ENCODE peak calls at places on chromosome 2, in five cellular contexts. S, H, T, Z and N are unnamed samples.

GRCh38 chr2:128202791-128203190 is 111.8 kb downstream of the UGGT1 start:
- DNase-seq in S (no peak), H (no peak), T (no peak), Z (no peak), N (no peak)

GRCh38 chr2:14952383-14952782 is 319.9 kb downstream of the LRATD1 start:
- DNase-seq in Z (no peak), H (no peak), S (no peak), T (no peak), N (no peak)

GRCh38 chr2:108612153-108612513 is 77.9 kb downstream of the LIMS1 start:
- DNase-seq in S (no peak), T (no peak), Z (no peak), H (no peak), N (no peak)

GRCh38 chr2:57753636-57754035 is 293.0 kb upstream of the VRK2 start:
- DNase-seq in S (no peak), Z (no peak), H (no peak), T (no peak), N (no peak)

GRCh38 chr2:237550057-237550415 is 16.3 kb upstream of the PRLH start:
- DNase-seq in H (no peak), T (no peak), S (no peak), Z (no peak), N (no peak)

GRCh38 chr2:118974103-118974911 is 32.3 kb downstream of the MARCO start:
- DNase-seq in H (no peak), Z (peak), T (peak), S (no peak), N (no peak)

GRCh38 chr2:216006164-216006663 is 7.1 kb downstream of the MREG start:
- DNase-seq in T (peak), H (peak), S (no peak), Z (peak), N (no peak)

GRCh38 chr2:3151153-3151918 is 226.3 kb downstream of the EIPR1 start:
- DNase-seq in T (no peak), H (no peak), Z (no peak), S (no peak), N (no peak)

GRCh38 chr2:54042341-54042740 is 71.5 kb upstream of the PSME4 start:
- DNase-seq in Z (no peak), H (no peak), S (no peak), T (no peak), N (no peak)

GRCh38 chr2:170017848-170018492 is 160.0 kb upstream of the MYO3B start:
- DNase-seq in T (peak), Z (no peak), S (peak), H (no peak), N (no peak)

GRCh38 chr2:231531408-231532188 is 1.4 kb upstream of the NMUR1 start:
- DNase-seq in Z (no peak), H (no peak), T (no peak), S (no peak), N (no peak)

GRCh38 chr2:48540237-48540935 is 10.4 kb downstream of the STON1 start:
- DNase-seq in T (no peak), S (no peak), H (no peak), Z (no peak), N (no peak)

GRCh38 chr2:146890491-146890890 is 954.3 kb upstream of the ACVR2A start:
- DNase-seq in T (no peak), Z (no peak), S (no peak), H (no peak), N (no peak)

GRCh38 chr2:3197308-3197707 is 180.3 kb downstream of the EIPR1 start:
- DNase-seq in T (no peak), S (no peak), H (no peak), Z (no peak), N (no peak)

GRCh38 chr2:217789736-217790181 is 213.0 kb downstream of the TNS1 start:
- DNase-seq in T (no peak), H (no peak), S (no peak), Z (no peak), N (no peak)

GRCh38 chr2:208361077-208361441 is 45.5 kb upstream of the PTH2R start:
- DNase-seq in H (no peak), T (no peak), S (no peak), Z (no peak), N (no peak)

GRCh38 chr2:9424447-9425164 is 1.2 kb downstream of the CPSF3 start:
- DNase-seq in Z (no peak), T (no peak), S (no peak), H (no peak), N (no peak)

GRCh38 chr2:105376789-105377231 is 22.0 kb downstream of the FHL2 start:
- DNase-seq in S (peak), T (no peak), Z (no peak), H (no peak), N (no peak)

GRCh38 chr2:50746526-50746925 is 285.4 kb downstream of the NRXN1 start:
- DNase-seq in S (no peak), Z (peak), T (no peak), H (peak), N (peak)

GRCh38 chr2:119415630-119416029 is 16.0 kb upstream of the TMEM37 start:
- DNase-seq in S (no peak), T (no peak), H (no peak), Z (no peak), N (no peak)

GRCh38 chr2:78147466-78147865 is 625.3 kb upstream of the LRRTM4 start:
- DNase-seq in S (no peak), H (no peak), Z (no peak), T (no peak), N (no peak)

GRCh38 chr2:46066116-46066515 is 231.1 kb upstream of the EPAS1 start:
- DNase-seq in T (no peak), Z (no peak), H (no peak), S (no peak), N (no peak)

GRCh38 chr2:27049422-27050280 is 1.8 kb upstream of the AGBL5 start:
- DNase-seq in S (peak), Z (no peak), T (no peak), H (peak), N (no peak)

GRCh38 chr2:34147780-34148179 is 548.7 kb upstream of the FAM98A start:
- DNase-seq in S (no peak), Z (no peak), H (no peak), T (no peak), N (no peak)

GRCh38 chr2:6832995-6833604 is 32.6 kb downstream of the CMPK2 start:
- DNase-seq in H (no peak), Z (no peak), T (no peak), S (no peak), N (no peak)

GRCh38 chr2:173866858-173867620 is 98.1 kb downstream of the SP3 start:
- DNase-seq in T (peak), Z (no peak), H (no peak), S (no peak), N (no peak)
- H3K27ac ChIP-seq in T (no peak), Z (no peak), H (no peak), S (no peak), N (no peak)

GRCh38 chr2:186588421-186588820 is 1.4 kb upstream of the ITGAV start:
- DNase-seq in H (no peak), Z (no peak), T (no peak), S (no peak), N (no peak)

GRCh38 chr2:186592137-186592875 is 2.5 kb downstream of the ITGAV start:
- DNase-seq in H (no peak), S (no peak), T (no peak), Z (no peak), N (no peak)

GRCh38 chr2:186590538-186591441 is 934 bp downstream of the ITGAV start:
- DNase-seq in T (peak), S (peak), H (peak), Z (no peak), N (peak)

GRCh38 chr2:186588940-186589732 is 720 bp upstream of the ITGAV start:
- DNase-seq in S (no peak), T (no peak), Z (no peak), H (no peak), N (peak)

DNA sequence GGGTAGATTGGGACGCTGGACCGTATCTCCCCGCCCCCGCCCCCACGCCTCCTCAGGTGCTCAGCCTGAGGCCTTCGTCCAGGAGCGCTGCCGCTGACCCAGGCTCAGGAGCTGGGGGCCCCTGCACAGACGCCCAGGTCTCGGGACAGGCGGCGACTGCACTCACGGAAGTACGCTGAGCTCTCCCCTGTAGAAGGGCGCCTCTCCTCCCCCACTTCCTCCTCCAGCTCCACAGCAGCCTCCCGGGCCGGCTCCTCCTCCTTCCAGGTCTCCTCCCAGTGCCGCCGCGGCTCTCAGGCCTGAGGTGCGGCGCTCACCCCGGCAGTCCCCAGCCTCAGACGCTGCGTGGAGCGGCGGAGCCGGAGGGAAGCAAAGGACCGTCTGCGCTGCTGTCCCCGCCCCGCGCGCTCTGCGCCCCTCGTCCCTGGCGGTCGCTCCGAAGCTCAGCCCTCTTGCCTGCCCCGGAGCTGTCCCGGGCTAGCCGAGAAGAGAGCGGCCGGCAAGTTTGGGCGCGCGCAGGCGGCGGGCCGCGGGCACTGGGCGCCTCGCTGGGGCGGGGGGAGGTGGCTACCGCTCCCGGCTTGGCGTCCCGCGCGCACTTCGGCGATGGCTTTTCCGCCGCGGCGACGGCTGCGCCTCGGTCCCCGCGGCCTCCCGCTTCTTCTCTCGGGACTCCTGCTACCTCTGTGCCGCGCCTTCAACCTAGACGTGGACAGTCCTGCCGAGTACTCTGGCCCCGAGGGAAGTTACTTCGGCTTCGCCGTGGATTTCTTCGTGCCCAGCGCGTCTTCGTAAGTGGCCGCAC is at the start of gene ITGAV:
- DNase-seq in S (peak), T (peak), Z (peak), H (peak), N (peak)
- TF ChIP-seq POLR2A in S (peak), T (peak), Z (peak), H (no peak), N (peak)

GRCh38 chr2:151708788-151709187 is 25.5 kb downstream of the NEB start:
- DNase-seq in H (no peak), T (no peak), S (no peak), Z (no peak), N (no peak)

GRCh38 chr2:151713291-151713903 is 20.9 kb downstream of the NEB start:
- DNase-seq in T (no peak), Z (no peak), H (no peak), S (no peak), N (no peak)

GRCh38 chr2:151711025-151711424 is 23.3 kb downstream of the NEB start:
- DNase-seq in T (no peak), S (no peak), Z (no peak), H (no peak), N (no peak)

DNA sequence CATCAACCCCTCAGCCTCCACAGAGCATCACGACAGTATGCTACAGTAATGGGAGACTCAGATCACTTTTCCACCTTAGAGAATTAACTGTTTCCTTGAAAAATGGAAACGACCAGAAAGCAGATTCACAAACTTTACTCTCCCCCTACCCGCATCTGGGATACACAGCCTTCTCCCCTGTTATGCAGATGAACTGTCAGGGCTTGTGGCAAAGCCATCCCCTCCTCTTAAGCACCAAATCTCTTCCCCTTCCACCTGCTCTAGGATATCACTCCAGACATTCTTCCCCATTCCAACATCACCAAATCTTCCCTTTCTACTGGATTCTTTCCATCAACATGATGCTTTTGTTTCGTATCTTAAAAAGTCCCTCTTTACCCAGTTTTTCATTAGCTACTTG is 26.4 kb downstream of the NEB start:
- DNase-seq in S (no peak), H (no peak), Z (no peak), T (no peak), N (no peak)
- H3K27ac ChIP-seq in S (no peak), H (no peak), Z (no peak), T (no peak), N (no peak)

GRCh38 chr2:69308338-69308737 is 78.7 kb downstream of the GFPT1 start:
- DNase-seq in S (no peak), H (no peak), Z (no peak), T (no peak), N (no peak)

GRCh38 chr2:69305712-69306611 is 81.1 kb downstream of the GFPT1 start:
- DNase-seq in Z (no peak), S (peak), T (no peak), H (peak), N (peak)

GRCh38 chr2:69306612-69306896 is 80.5 kb downstream of the GFPT1 start:
- DNase-seq in S (no peak), H (no peak), Z (no peak), T (no peak), N (no peak)

GRCh38 chr2:69307696-69308064 is 79.3 kb downstream of the GFPT1 start:
- DNase-seq in H (no peak), Z (no peak), S (no peak), T (no peak), N (no peak)

GRCh38 chr2:69306897-69307695 is 79.9 kb downstream of the GFPT1 start:
- DNase-seq in H (peak), S (peak), T (peak), Z (peak), N (peak)
- TF ChIP-seq POLR2A in H (no peak), S (no peak), T (no peak), Z (no peak), N (no peak)

GRCh38 chr2:17821535-17822451 is 5.5 kb downstream of the MSGN1 start:
- DNase-seq in T (no peak), S (no peak), Z (peak), H (peak), N (no peak)
- H3K27ac ChIP-seq in T (no peak), S (peak), Z (no peak), H (peak), N (no peak)

GRCh38 chr2:61854435-61855177 is 746 bp upstream of the FAM161A start:
- DNase-seq in T (peak), H (peak), S (peak), Z (peak), N (peak)
- TF ChIP-seq POLR2A in T (no peak), H (no peak), S (peak), Z (peak), N (no peak)